ENCODE peak calls at places on chromosomes 5 and 9, in four cellular contexts. One of them, this sample, is unnamed.

GRCh38 chr9:106287108-106287631 is 575.8 kb upstream of the ZNF462 start:
- DNase-seq in esophagus squamous epithelium: no peak
- DNase-seq in psoas muscle: no peak
- DNase-seq in A549: no peak
- DNase-seq in this sample: no peak

GRCh38 chr9:136538599-136539426 is 7.0 kb downstream of the NOTCH1 start:
- DNase-seq in esophagus squamous epithelium: no peak
- DNase-seq in psoas muscle: no peak
- DNase-seq in A549: no peak
- DNase-seq in this sample: peak

GRCh38 chr9:128702949-128703615 is 779 bp downstream of the PKN3 start:
- DNase-seq in psoas muscle: peak
- DNase-seq in esophagus squamous epithelium: no peak
- DNase-seq in A549: peak
- DNase-seq in this sample: no peak

GRCh38 chr5:159826351-159827222 is 89.7 kb upstream of the ADRA1B start:
- DNase-seq in A549: peak
- DNase-seq in esophagus squamous epithelium: no peak
- DNase-seq in psoas muscle: peak
- DNase-seq in this sample: no peak

GRCh38 chr5:121009058-121009457 is 545.0 kb downstream of the PRR16 start:
- DNase-seq in A549: no peak
- DNase-seq in psoas muscle: no peak
- DNase-seq in esophagus squamous epithelium: no peak
- DNase-seq in this sample: no peak

GRCh38 chr9:117145081-117145480 is 269.8 kb downstream of the ASTN2 start:
- DNase-seq in A549: no peak
- DNase-seq in psoas muscle: no peak
- DNase-seq in esophagus squamous epithelium: no peak
- DNase-seq in this sample: no peak

GRCh38 chr5:170216262-170216864 is 16.4 kb upstream of the C5orf58 start:
- DNase-seq in A549: peak
- DNase-seq in esophagus squamous epithelium: no peak
- DNase-seq in psoas muscle: no peak
- DNase-seq in this sample: no peak

GRCh38 chr5:132385321-132386105 is 16.0 kb downstream of the SLC22A5 start:
- DNase-seq in psoas muscle: peak
- DNase-seq in A549: peak
- DNase-seq in esophagus squamous epithelium: no peak
- DNase-seq in this sample: peak

GRCh38 chr9:72362118-72362531 is 2.9 kb downstream of the ZFAND5 start:
- DNase-seq in A549: peak
- DNase-seq in esophagus squamous epithelium: no peak
- DNase-seq in psoas muscle: no peak
- DNase-seq in this sample: no peak

GRCh38 chr9:85040806-85041575 is 371.5 kb downstream of the NTRK2 start:
- DNase-seq in esophagus squamous epithelium: no peak
- DNase-seq in psoas muscle: no peak
- DNase-seq in A549: no peak
- DNase-seq in this sample: no peak

GRCh38 chr5:175693746-175694145 is 35.9 kb downstream of the HRH2 start:
- DNase-seq in esophagus squamous epithelium: no peak
- DNase-seq in psoas muscle: no peak
- DNase-seq in A549: no peak
- DNase-seq in this sample: no peak

GRCh38 chr5:170467000-170467707 is 36.7 kb upstream of the KCNIP1 start:
- DNase-seq in A549: peak
- DNase-seq in esophagus squamous epithelium: no peak
- DNase-seq in psoas muscle: no peak
- DNase-seq in this sample: no peak

GRCh38 chr9:99030082-99030481 is 74.8 kb upstream of the TGFBR1 start:
- DNase-seq in esophagus squamous epithelium: no peak
- DNase-seq in psoas muscle: no peak
- DNase-seq in A549: no peak
- DNase-seq in this sample: no peak

GRCh38 chr5:52999357-52999949 is 10.3 kb downstream of the ITGA2 start:
- DNase-seq in A549: peak
- DNase-seq in psoas muscle: no peak
- DNase-seq in esophagus squamous epithelium: no peak
- DNase-seq in this sample: no peak

GRCh38 chr9:93675336-93676150 is 99.2 kb downstream of the PHF2 start:
- DNase-seq in psoas muscle: no peak
- DNase-seq in A549: no peak
- DNase-seq in esophagus squamous epithelium: no peak
- DNase-seq in this sample: no peak

GRCh38 chr9:26833792-26834191 is 58.8 kb downstream of the CAAP1 start:
- DNase-seq in psoas muscle: no peak
- DNase-seq in esophagus squamous epithelium: no peak
- DNase-seq in A549: no peak
- DNase-seq in this sample: no peak

GRCh38 chr9:116653580-116654355 is 33.3 kb upstream of the TRIM32 start:
- DNase-seq in A549: no peak
- DNase-seq in psoas muscle: no peak
- DNase-seq in esophagus squamous epithelium: no peak
- DNase-seq in this sample: no peak

GRCh38 chr5:151699071-151699901 is 12.6 kb upstream of the SPARC start:
- DNase-seq in A549: peak
- DNase-seq in esophagus squamous epithelium: no peak
- DNase-seq in psoas muscle: peak
- DNase-seq in this sample: no peak

GRCh38 chr5:137096149-137097103 is 402.7 kb downstream of the SPOCK1 start:
- DNase-seq in A549: no peak
- DNase-seq in psoas muscle: no peak
- DNase-seq in esophagus squamous epithelium: no peak
- DNase-seq in this sample: no peak

GRCh38 chr9:78598120-78598519 is 301.2 kb downstream of the PSAT1 start:
- DNase-seq in esophagus squamous epithelium: no peak
- DNase-seq in A549: no peak
- DNase-seq in psoas muscle: no peak
- DNase-seq in this sample: no peak

GRCh38 chr5:180172447-180173197 is 36.4 kb downstream of the RASGEF1C start:
- DNase-seq in psoas muscle: no peak
- DNase-seq in esophagus squamous epithelium: no peak
- DNase-seq in A549: no peak
- DNase-seq in this sample: no peak

GRCh38 chr9:27489087-27489876 is 34.8 kb upstream of the IFNK start:
- DNase-seq in esophagus squamous epithelium: no peak
- DNase-seq in A549: no peak
- DNase-seq in psoas muscle: no peak
- DNase-seq in this sample: no peak

GRCh38 chr5:133738271-133738670 is 125.9 kb upstream of the FSTL4 start:
- DNase-seq in psoas muscle: no peak
- DNase-seq in esophagus squamous epithelium: no peak
- DNase-seq in A549: no peak
- DNase-seq in this sample: no peak

GRCh38 chr9:105251133-105251532 is 6.7 kb downstream of the SLC44A1 start:
- DNase-seq in esophagus squamous epithelium: no peak
- DNase-seq in A549: no peak
- DNase-seq in psoas muscle: no peak
- DNase-seq in this sample: no peak

GRCh38 chr5:20286512-20286911 is 298.5 kb upstream of the CDH18 start:
- DNase-seq in A549: peak
- DNase-seq in psoas muscle: no peak
- DNase-seq in esophagus squamous epithelium: no peak
- DNase-seq in this sample: no peak

GRCh38 chr5:65961644-65962043 is 35.3 kb downstream of the ERBIN start:
- DNase-seq in psoas muscle: no peak
- DNase-seq in A549: no peak
- DNase-seq in esophagus squamous epithelium: no peak
- DNase-seq in this sample: no peak

GRCh38 chr5:17221843-17222614 is 4.6 kb downstream of the BASP1 start:
- DNase-seq in A549: no peak
- DNase-seq in psoas muscle: no peak
- DNase-seq in esophagus squamous epithelium: no peak
- DNase-seq in this sample: no peak

GRCh38 chr5:110517396-110517795 is 209.1 kb downstream of the TMEM232 start:
- DNase-seq in A549: no peak
- DNase-seq in psoas muscle: no peak
- DNase-seq in esophagus squamous epithelium: no peak
- DNase-seq in this sample: no peak

GRCh38 chr5:126056851-126057622 is 366.2 kb upstream of the GRAMD2B start:
- DNase-seq in psoas muscle: no peak
- DNase-seq in esophagus squamous epithelium: no peak
- DNase-seq in A549: no peak
- DNase-seq in this sample: no peak

GRCh38 chr5:126054593-126055347 is 368.4 kb upstream of the GRAMD2B start:
- DNase-seq in psoas muscle: no peak
- DNase-seq in esophagus squamous epithelium: no peak
- DNase-seq in A549: no peak
- DNase-seq in this sample: no peak

GRCh38 chr5:126056362-126056761 is 366.8 kb upstream of the GRAMD2B start:
- DNase-seq in esophagus squamous epithelium: no peak
- DNase-seq in psoas muscle: no peak
- DNase-seq in A549: no peak
- DNase-seq in this sample: no peak

GRCh38 chr5:126053630-126054029 is 369.6 kb upstream of the GRAMD2B start:
- DNase-seq in esophagus squamous epithelium: no peak
- DNase-seq in psoas muscle: no peak
- DNase-seq in A549: no peak
- DNase-seq in this sample: no peak

DNA sequence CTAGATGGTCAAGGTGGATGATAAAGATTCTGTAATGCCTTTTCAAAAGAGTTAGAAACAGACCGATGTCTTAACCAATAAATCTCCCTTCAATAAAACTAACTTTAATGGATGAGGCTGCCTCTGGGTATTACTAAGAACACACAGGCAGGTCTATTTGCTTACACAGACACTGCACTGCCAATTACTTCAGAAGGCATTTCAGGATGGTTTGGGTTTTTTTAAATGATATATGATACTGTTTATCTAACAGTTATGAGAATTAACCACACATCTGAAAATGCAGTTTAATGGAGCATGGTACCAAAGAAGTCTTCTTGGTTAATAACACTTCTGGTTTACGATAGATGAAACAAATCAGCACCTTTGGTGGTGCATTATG is 367.9 kb upstream of the GRAMD2B start:
- DNase-seq in psoas muscle: no peak
- DNase-seq in esophagus squamous epithelium: no peak
- DNase-seq in A549: no peak
- DNase-seq in this sample: no peak
- H3K27ac ChIP-seq in psoas muscle: no peak
- H3K27ac ChIP-seq in esophagus squamous epithelium: no peak
- H3K27ac ChIP-seq in A549: no peak
- H3K27ac ChIP-seq in this sample: no peak

GRCh38 chr9:75147638-75148037 is 59.3 kb downstream of the OSTF1 start:
- DNase-seq in psoas muscle: no peak
- DNase-seq in esophagus squamous epithelium: no peak
- DNase-seq in A549: no peak
- DNase-seq in this sample: no peak

GRCh38 chr9:75148551-75148950 is 60.2 kb downstream of the OSTF1 start:
- DNase-seq in psoas muscle: no peak
- DNase-seq in A549: no peak
- DNase-seq in esophagus squamous epithelium: no peak
- DNase-seq in this sample: no peak

GRCh38 chr9:75152416-75152815 is 64.1 kb downstream of the OSTF1 start:
- DNase-seq in esophagus squamous epithelium: no peak
- DNase-seq in psoas muscle: no peak
- DNase-seq in A549: no peak
- DNase-seq in this sample: peak

GRCh38 chr9:75149841-75150241 is 61.5 kb downstream of the OSTF1 start:
- DNase-seq in esophagus squamous epithelium: no peak
- DNase-seq in A549: no peak
- DNase-seq in psoas muscle: no peak
- DNase-seq in this sample: no peak

DNA sequence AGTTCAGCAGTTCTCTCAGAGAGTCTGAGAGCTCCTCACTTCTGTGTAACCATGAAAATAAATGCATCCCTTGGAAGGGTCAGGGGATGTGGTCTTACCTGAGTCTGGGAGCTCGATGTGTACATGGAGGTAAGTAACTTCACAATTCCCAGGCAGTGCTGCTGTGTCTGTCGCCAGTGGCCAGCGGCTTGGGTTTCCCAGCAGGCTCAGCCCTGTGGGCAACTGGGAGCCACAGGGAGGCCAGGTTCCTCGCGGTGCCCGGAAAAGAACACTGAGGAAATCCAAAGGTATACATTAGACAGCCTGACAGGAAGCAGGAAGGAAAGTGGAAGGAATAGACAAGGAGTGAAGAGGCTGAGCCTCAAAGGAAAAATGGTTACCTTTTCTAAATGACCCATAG is 62.2 kb downstream of the OSTF1 start:
- DNase-seq in psoas muscle: no peak
- DNase-seq in A549: no peak
- DNase-seq in esophagus squamous epithelium: no peak
- DNase-seq in this sample: no peak
- H3K27ac ChIP-seq in psoas muscle: no peak
- H3K27ac ChIP-seq in A549: no peak
- H3K27ac ChIP-seq in esophagus squamous epithelium: no peak
- H3K27ac ChIP-seq in this sample: peak

DNA sequence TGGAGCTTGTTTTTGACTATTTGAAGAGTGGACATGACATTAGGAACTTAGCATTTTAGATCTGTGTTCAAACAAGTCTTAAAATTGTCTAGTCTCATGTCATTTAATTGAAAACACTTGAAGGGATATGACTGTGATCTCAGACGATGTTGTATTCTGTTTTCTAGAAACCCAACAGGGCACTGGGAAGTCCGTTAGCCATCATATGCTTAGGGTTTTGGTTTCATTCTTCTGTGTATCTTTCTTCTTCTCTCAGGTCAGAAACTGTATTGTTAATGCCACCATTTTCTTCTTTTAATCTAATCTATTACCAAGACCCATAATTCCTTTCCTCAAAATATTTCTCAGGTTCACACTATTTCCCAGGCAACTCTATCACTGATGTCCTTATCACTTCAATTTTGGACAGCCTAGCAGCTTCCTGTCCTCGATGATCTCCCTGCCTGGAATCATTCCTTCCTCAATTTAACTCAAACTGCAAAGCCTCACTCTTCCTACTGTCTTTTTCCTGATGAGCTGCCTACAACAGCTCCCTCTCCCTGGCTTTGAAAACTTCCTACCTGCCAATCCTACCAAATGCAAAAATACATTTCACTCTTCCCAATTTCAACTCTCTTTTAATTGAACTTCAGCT is 77.7 kb downstream of the MEF2C start:
- DNase-seq in A549: no peak
- DNase-seq in esophagus squamous epithelium: no peak
- DNase-seq in psoas muscle: no peak
- DNase-seq in this sample: no peak
- H3K27ac ChIP-seq in A549: no peak
- H3K27ac ChIP-seq in esophagus squamous epithelium: no peak
- H3K27ac ChIP-seq in psoas muscle: peak
- H3K27ac ChIP-seq in this sample: no peak

DNA sequence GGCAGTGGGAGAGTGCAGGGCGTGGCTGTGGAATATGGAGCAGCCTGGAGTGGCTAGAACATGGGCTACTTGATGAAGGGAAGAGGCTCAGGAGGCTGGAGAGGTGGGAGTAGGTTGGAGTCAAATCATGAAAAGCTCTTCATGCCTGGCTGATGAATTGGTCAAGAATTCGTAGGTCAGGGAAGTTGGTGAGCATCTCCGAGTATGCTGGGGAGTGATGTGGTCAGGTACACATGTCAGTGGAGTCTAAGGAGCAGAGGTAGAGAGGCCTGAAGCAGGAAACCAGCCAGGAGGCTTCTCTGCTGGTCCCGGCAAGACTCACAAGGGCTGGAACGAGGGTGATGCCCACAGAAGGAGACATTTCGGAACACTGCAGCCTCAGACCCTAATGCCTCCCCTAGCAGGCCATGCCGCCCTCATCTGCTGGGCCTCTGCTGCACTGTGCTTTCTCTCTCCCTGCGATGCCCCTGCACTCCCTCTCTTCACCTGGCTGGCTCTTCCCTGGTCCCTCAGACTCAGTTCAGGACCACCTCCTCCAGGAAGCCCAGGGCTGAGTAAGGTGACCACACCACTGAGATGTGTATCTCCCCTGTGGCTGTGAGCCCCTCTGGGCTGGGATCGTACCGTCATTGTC is 33.6 kb downstream of the TMOD1 start:
- DNase-seq in A549: no peak
- DNase-seq in psoas muscle: no peak
- DNase-seq in esophagus squamous epithelium: no peak
- DNase-seq in this sample: no peak
- H3K27ac ChIP-seq in A549: no peak
- H3K27ac ChIP-seq in psoas muscle: peak
- H3K27ac ChIP-seq in esophagus squamous epithelium: no peak
- H3K27ac ChIP-seq in this sample: no peak